ENCODE peak calls at places on chromosomes 1 and 21, in six cellular contexts. One of them, this sample, is unnamed.
A peak's percentile ranks its signal among the peaks of the same experiment; 100 is the strongest.

GRCh38 chr1:7389201-7389785 is 381.8 kb upstream of the VAMP3 start:
- DNase-seq in NCI-H510A: no peak
- DNase-seq in fibroblast of the conjunctiva: no peak
- DNase-seq in COLO829: no peak
- DNase-seq in Kasumi-1: no peak
- DNase-seq in cardiac muscle cell: peak; percentile 11
- DNase-seq in this sample: no peak

GRCh38 chr1:171434717-171435346 is 50.5 kb upstream of the PRRC2C start:
- DNase-seq in cardiac muscle cell: peak; percentile 94
- DNase-seq in Kasumi-1: peak; percentile 60
- DNase-seq in fibroblast of the conjunctiva: peak; percentile 79
- DNase-seq in COLO829: peak; percentile 20
- DNase-seq in NCI-H510A: no peak
- DNase-seq in this sample: no peak

GRCh38 chr1:220804202-220804586 is 17.5 kb downstream of the MTARC1 start:
- DNase-seq in Kasumi-1: no peak
- DNase-seq in fibroblast of the conjunctiva: no peak
- DNase-seq in cardiac muscle cell: no peak
- DNase-seq in COLO829: no peak
- DNase-seq in NCI-H510A: no peak
- DNase-seq in this sample: no peak

GRCh38 chr1:183655562-183656075 is 2.5 kb upstream of the APOBEC4 start:
- DNase-seq in cardiac muscle cell: peak; percentile 88
- DNase-seq in Kasumi-1: peak; percentile 81
- DNase-seq in fibroblast of the conjunctiva: peak; percentile 79
- DNase-seq in COLO829: peak; percentile 90
- DNase-seq in NCI-H510A: peak; percentile 22
- DNase-seq in this sample: peak; percentile 62

GRCh38 chr1:13662498-13662897 is 37.5 kb upstream of the PRDM2 start:
- DNase-seq in Kasumi-1: no peak
- DNase-seq in COLO829: peak; percentile 12
- DNase-seq in cardiac muscle cell: peak; percentile 55
- DNase-seq in NCI-H510A: no peak
- DNase-seq in fibroblast of the conjunctiva: peak; percentile 56
- DNase-seq in this sample: no peak

GRCh38 chr21:32565856-32566465 is 19.4 kb downstream of the TCP10L start:
- DNase-seq in NCI-H510A: no peak
- DNase-seq in cardiac muscle cell: no peak
- DNase-seq in fibroblast of the conjunctiva: no peak
- DNase-seq in Kasumi-1: no peak
- DNase-seq in COLO829: no peak
- DNase-seq in this sample: no peak

GRCh38 chr1:149977345-149977744 is 33.2 kb downstream of the OTUD7B start:
- DNase-seq in Kasumi-1: no peak
- DNase-seq in COLO829: no peak
- DNase-seq in fibroblast of the conjunctiva: no peak
- DNase-seq in cardiac muscle cell: no peak
- DNase-seq in NCI-H510A: peak; percentile 61
- DNase-seq in this sample: no peak

GRCh38 chr21:16007933-16008332 is 278.2 kb downstream of the USP25 start:
- DNase-seq in COLO829: no peak
- DNase-seq in Kasumi-1: no peak
- DNase-seq in cardiac muscle cell: peak; percentile 8
- DNase-seq in NCI-H510A: no peak
- DNase-seq in fibroblast of the conjunctiva: no peak
- DNase-seq in this sample: no peak

GRCh38 chr1:207938016-207938415 is 27.1 kb upstream of the CD34 start:
- DNase-seq in Kasumi-1: peak; percentile 26
- DNase-seq in fibroblast of the conjunctiva: no peak
- DNase-seq in NCI-H510A: peak; percentile 7
- DNase-seq in COLO829: no peak
- DNase-seq in cardiac muscle cell: peak; percentile 20
- DNase-seq in this sample: no peak

GRCh38 chr1:170309389-170310013 is 163.7 kb downstream of the NTMT2 start:
- DNase-seq in cardiac muscle cell: peak; percentile 85
- DNase-seq in COLO829: no peak
- DNase-seq in Kasumi-1: no peak
- DNase-seq in fibroblast of the conjunctiva: peak; percentile 93
- DNase-seq in NCI-H510A: peak; percentile 4
- DNase-seq in this sample: peak; percentile 87

GRCh38 chr21:25467891-25468290 is 139.4 kb downstream of the MRPL39 start:
- DNase-seq in fibroblast of the conjunctiva: no peak
- DNase-seq in Kasumi-1: no peak
- DNase-seq in COLO829: no peak
- DNase-seq in NCI-H510A: no peak
- DNase-seq in cardiac muscle cell: no peak
- DNase-seq in this sample: no peak

GRCh38 chr1:61184035-61184713 is 101.8 kb downstream of the NFIA start:
- DNase-seq in cardiac muscle cell: peak; percentile 98
- DNase-seq in fibroblast of the conjunctiva: peak; percentile 94
- DNase-seq in Kasumi-1: no peak
- DNase-seq in NCI-H510A: peak; percentile 25
- DNase-seq in COLO829: peak; percentile 48
- DNase-seq in this sample: peak; percentile 88

GRCh38 chr21:26365849-26366248 is 195.3 kb upstream of the APP start:
- DNase-seq in fibroblast of the conjunctiva: no peak
- DNase-seq in Kasumi-1: no peak
- DNase-seq in cardiac muscle cell: no peak
- DNase-seq in NCI-H510A: no peak
- DNase-seq in COLO829: no peak
- DNase-seq in this sample: no peak

GRCh38 chr1:245590726-245591125 is 435.9 kb downstream of the KIF26B start:
- DNase-seq in NCI-H510A: no peak
- DNase-seq in cardiac muscle cell: no peak
- DNase-seq in COLO829: no peak
- DNase-seq in Kasumi-1: no peak
- DNase-seq in fibroblast of the conjunctiva: no peak
- DNase-seq in this sample: no peak

GRCh38 chr1:19068639-19069276 is 112.3 kb upstream of the IFFO2 start:
- DNase-seq in fibroblast of the conjunctiva: no peak
- DNase-seq in NCI-H510A: no peak
- DNase-seq in cardiac muscle cell: peak; percentile 21
- DNase-seq in Kasumi-1: no peak
- DNase-seq in COLO829: no peak
- DNase-seq in this sample: no peak

GRCh38 chr1:150010388-150011115 is at the start of gene OTUD7B:
- DNase-seq in COLO829: peak; percentile 78
- DNase-seq in cardiac muscle cell: peak; percentile 94
- DNase-seq in fibroblast of the conjunctiva: peak; percentile 73
- DNase-seq in NCI-H510A: peak; percentile 73
- DNase-seq in Kasumi-1: peak; percentile 48
- DNase-seq in this sample: peak; percentile 54

GRCh38 chr1:19410393-19410792 is 74.9 kb downstream of the CAPZB start:
- DNase-seq in fibroblast of the conjunctiva: no peak
- DNase-seq in COLO829: no peak
- DNase-seq in NCI-H510A: no peak
- DNase-seq in cardiac muscle cell: no peak
- DNase-seq in Kasumi-1: no peak
- DNase-seq in this sample: no peak

GRCh38 chr1:242129103-242129502 is 130.2 kb upstream of the MAP1LC3C start:
- DNase-seq in NCI-H510A: no peak
- DNase-seq in Kasumi-1: peak; percentile 5
- DNase-seq in COLO829: peak; percentile 57
- DNase-seq in cardiac muscle cell: no peak
- DNase-seq in fibroblast of the conjunctiva: peak; percentile 0
- DNase-seq in this sample: no peak

GRCh38 chr1:37498872-37499617 is 15.5 kb downstream of the MEAF6 start:
- DNase-seq in NCI-H510A: no peak
- DNase-seq in Kasumi-1: no peak
- DNase-seq in COLO829: no peak
- DNase-seq in cardiac muscle cell: peak; percentile 67
- DNase-seq in fibroblast of the conjunctiva: no peak
- DNase-seq in this sample: no peak

GRCh38 chr1:52973843-52974242 is 46.8 kb downstream of the SCP2 start:
- DNase-seq in fibroblast of the conjunctiva: no peak
- DNase-seq in Kasumi-1: no peak
- DNase-seq in NCI-H510A: no peak
- DNase-seq in COLO829: no peak
- DNase-seq in cardiac muscle cell: no peak
- DNase-seq in this sample: no peak

GRCh38 chr1:154962238-154962678 is 676 bp upstream of the PYGO2 start:
- DNase-seq in cardiac muscle cell: peak; percentile 45
- DNase-seq in COLO829: no peak
- DNase-seq in Kasumi-1: peak; percentile 54
- DNase-seq in NCI-H510A: no peak
- DNase-seq in fibroblast of the conjunctiva: no peak
- DNase-seq in this sample: no peak

GRCh38 chr1:45381243-45381642 is 41.0 kb upstream of the MUTYH start:
- DNase-seq in Kasumi-1: no peak
- DNase-seq in fibroblast of the conjunctiva: no peak
- DNase-seq in NCI-H510A: no peak
- DNase-seq in COLO829: no peak
- DNase-seq in cardiac muscle cell: peak; percentile 33
- DNase-seq in this sample: no peak

GRCh38 chr1:40140211-40140709 is 20.9 kb upstream of the RLF start:
- DNase-seq in NCI-H510A: no peak
- DNase-seq in cardiac muscle cell: peak; percentile 17
- DNase-seq in COLO829: no peak
- DNase-seq in Kasumi-1: no peak
- DNase-seq in fibroblast of the conjunctiva: no peak
- DNase-seq in this sample: no peak

GRCh38 chr1:162973381-162973795 is 95.8 kb upstream of the RGS4 start:
- DNase-seq in fibroblast of the conjunctiva: peak; percentile 65
- DNase-seq in Kasumi-1: no peak
- DNase-seq in COLO829: peak; percentile 60
- DNase-seq in cardiac muscle cell: peak; percentile 88
- DNase-seq in NCI-H510A: no peak
- DNase-seq in this sample: peak; percentile 33

This sample was measured in smooth muscle cell of the brain vasculature.